ENCODE peak calls at places on chromosome 22, in nine cellular contexts. One of them, this sample, is unnamed.

GRCh38 chr22:22721681-22722309 is 77.4 kb downstream of the GGTLC2 start:
- DNase-seq in coronary artery: no peak
- DNase-seq in CD8-positive, alpha-beta T cell: peak
- DNase-seq in cardiac muscle cell: peak
- DNase-seq in spleen: no peak
- DNase-seq in GM12878: peak
- DNase-seq in mucosa of descending colon: no peak
- DNase-seq in OCI-LY7: no peak
- DNase-seq in Peyer's patch: no peak
- DNase-seq in this sample: peak

GRCh38 chr22:49396817-49397216 is 430.9 kb downstream of the BRD1 start:
- DNase-seq in coronary artery: no peak
- DNase-seq in mucosa of descending colon: no peak
- DNase-seq in spleen: no peak
- DNase-seq in GM12878: no peak
- DNase-seq in OCI-LY7: no peak
- DNase-seq in cardiac muscle cell: no peak
- DNase-seq in CD8-positive, alpha-beta T cell: no peak
- DNase-seq in Peyer's patch: no peak
- DNase-seq in this sample: no peak

GRCh38 chr22:36486619-36487384 is 5.4 kb upstream of the TXN2 start:
- DNase-seq in coronary artery: no peak
- DNase-seq in CD8-positive, alpha-beta T cell: peak
- DNase-seq in spleen: no peak
- DNase-seq in Peyer's patch: peak
- DNase-seq in cardiac muscle cell: peak
- DNase-seq in OCI-LY7: peak
- DNase-seq in GM12878: no peak
- DNase-seq in mucosa of descending colon: peak
- DNase-seq in this sample: no peak

GRCh38 chr22:27407369-27407985 is 394.1 kb downstream of the MN1 start:
- DNase-seq in cardiac muscle cell: no peak
- DNase-seq in spleen: no peak
- DNase-seq in Peyer's patch: no peak
- DNase-seq in coronary artery: no peak
- DNase-seq in CD8-positive, alpha-beta T cell: no peak
- DNase-seq in GM12878: no peak
- DNase-seq in OCI-LY7: no peak
- DNase-seq in mucosa of descending colon: no peak
- DNase-seq in this sample: no peak

GRCh38 chr22:20577045-20577444 is 69.6 kb downstream of the MED15 start:
- DNase-seq in coronary artery: no peak
- DNase-seq in Peyer's patch: no peak
- DNase-seq in OCI-LY7: no peak
- DNase-seq in spleen: peak
- DNase-seq in mucosa of descending colon: no peak
- DNase-seq in CD8-positive, alpha-beta T cell: peak
- DNase-seq in GM12878: no peak
- DNase-seq in cardiac muscle cell: no peak
- DNase-seq in this sample: no peak

GRCh38 chr22:38180841-38181452 is 683 bp downstream of the PLA2G6 start:
- DNase-seq in CD8-positive, alpha-beta T cell: no peak
- DNase-seq in coronary artery: no peak
- DNase-seq in Peyer's patch: peak
- DNase-seq in spleen: peak
- DNase-seq in OCI-LY7: peak
- DNase-seq in GM12878: no peak
- DNase-seq in mucosa of descending colon: peak
- DNase-seq in cardiac muscle cell: no peak
- DNase-seq in this sample: no peak

GRCh38 chr22:50595189-50595588 is 5.4 kb upstream of the MAPK8IP2 start:
- DNase-seq in GM12878: no peak
- DNase-seq in CD8-positive, alpha-beta T cell: no peak
- DNase-seq in mucosa of descending colon: no peak
- DNase-seq in coronary artery: no peak
- DNase-seq in OCI-LY7: no peak
- DNase-seq in cardiac muscle cell: no peak
- DNase-seq in spleen: no peak
- DNase-seq in Peyer's patch: no peak
- DNase-seq in this sample: no peak

GRCh38 chr22:31083923-31084810 is 3.0 kb downstream of the SMTN start:
- DNase-seq in cardiac muscle cell: no peak
- DNase-seq in GM12878: no peak
- DNase-seq in mucosa of descending colon: no peak
- DNase-seq in CD8-positive, alpha-beta T cell: no peak
- DNase-seq in OCI-LY7: peak
- DNase-seq in Peyer's patch: no peak
- DNase-seq in coronary artery: peak
- DNase-seq in spleen: peak
- DNase-seq in this sample: no peak

GRCh38 chr22:49609207-49609876 is 218.3 kb downstream of the BRD1 start:
- DNase-seq in CD8-positive, alpha-beta T cell: no peak
- DNase-seq in coronary artery: no peak
- DNase-seq in GM12878: no peak
- DNase-seq in Peyer's patch: no peak
- DNase-seq in cardiac muscle cell: no peak
- DNase-seq in spleen: peak
- DNase-seq in OCI-LY7: no peak
- DNase-seq in mucosa of descending colon: no peak
- DNase-seq in this sample: no peak

GRCh38 chr22:20724676-20725454 is 49.0 kb upstream of the SERPIND1 start:
- DNase-seq in Peyer's patch: no peak
- DNase-seq in mucosa of descending colon: no peak
- DNase-seq in GM12878: no peak
- DNase-seq in CD8-positive, alpha-beta T cell: no peak
- DNase-seq in spleen: peak
- DNase-seq in coronary artery: no peak
- DNase-seq in cardiac muscle cell: no peak
- DNase-seq in OCI-LY7: no peak
- DNase-seq in this sample: no peak

GRCh38 chr22:49550766-49551362 is 276.8 kb downstream of the BRD1 start:
- DNase-seq in spleen: peak
- DNase-seq in GM12878: no peak
- DNase-seq in mucosa of descending colon: no peak
- DNase-seq in CD8-positive, alpha-beta T cell: no peak
- DNase-seq in coronary artery: no peak
- DNase-seq in Peyer's patch: no peak
- DNase-seq in OCI-LY7: no peak
- DNase-seq in cardiac muscle cell: no peak
- DNase-seq in this sample: no peak

GRCh38 chr22:49765951-49766350 is 61.7 kb downstream of the BRD1 start:
- DNase-seq in mucosa of descending colon: no peak
- DNase-seq in spleen: peak
- DNase-seq in coronary artery: peak
- DNase-seq in CD8-positive, alpha-beta T cell: no peak
- DNase-seq in OCI-LY7: no peak
- DNase-seq in Peyer's patch: peak
- DNase-seq in GM12878: no peak
- DNase-seq in cardiac muscle cell: no peak
- DNase-seq in this sample: no peak

GRCh38 chr22:36367479-36367878 is 20.3 kb downstream of the MYH9 start:
- DNase-seq in coronary artery: no peak
- DNase-seq in GM12878: no peak
- DNase-seq in OCI-LY7: no peak
- DNase-seq in Peyer's patch: no peak
- DNase-seq in cardiac muscle cell: no peak
- DNase-seq in mucosa of descending colon: no peak
- DNase-seq in CD8-positive, alpha-beta T cell: no peak
- DNase-seq in spleen: no peak
- DNase-seq in this sample: no peak

GRCh38 chr22:35140879-35141745 is 75.2 kb downstream of the ISX start:
- DNase-seq in CD8-positive, alpha-beta T cell: no peak
- DNase-seq in Peyer's patch: peak
- DNase-seq in OCI-LY7: no peak
- DNase-seq in GM12878: no peak
- DNase-seq in coronary artery: no peak
- DNase-seq in spleen: peak
- DNase-seq in mucosa of descending colon: peak
- DNase-seq in cardiac muscle cell: no peak
- DNase-seq in this sample: no peak

GRCh38 chr22:42262964-42263363 is 7.5 kb downstream of the TCF20 start:
- DNase-seq in Peyer's patch: no peak
- DNase-seq in mucosa of descending colon: no peak
- DNase-seq in spleen: no peak
- DNase-seq in coronary artery: no peak
- DNase-seq in cardiac muscle cell: peak
- DNase-seq in OCI-LY7: peak
- DNase-seq in CD8-positive, alpha-beta T cell: no peak
- DNase-seq in GM12878: peak
- DNase-seq in this sample: no peak

GRCh38 chr22:50115693-50116092 is 25.9 kb downstream of the MOV10L1 start:
- DNase-seq in mucosa of descending colon: no peak
- DNase-seq in OCI-LY7: no peak
- DNase-seq in CD8-positive, alpha-beta T cell: no peak
- DNase-seq in Peyer's patch: no peak
- DNase-seq in coronary artery: no peak
- DNase-seq in cardiac muscle cell: peak
- DNase-seq in GM12878: no peak
- DNase-seq in spleen: no peak
- DNase-seq in this sample: no peak

GRCh38 chr22:28742562-28742962 is 723 bp downstream of the HSCB start:
- DNase-seq in coronary artery: no peak
- DNase-seq in Peyer's patch: no peak
- DNase-seq in mucosa of descending colon: no peak
- DNase-seq in spleen: no peak
- DNase-seq in OCI-LY7: no peak
- DNase-seq in cardiac muscle cell: no peak
- DNase-seq in CD8-positive, alpha-beta T cell: no peak
- DNase-seq in GM12878: no peak
- DNase-seq in this sample: no peak

GRCh38 chr22:19480173-19480568 is 451 bp downstream of the CDC45 start:
- DNase-seq in CD8-positive, alpha-beta T cell: no peak
- DNase-seq in spleen: no peak
- DNase-seq in OCI-LY7: peak
- DNase-seq in GM12878: no peak
- DNase-seq in Peyer's patch: no peak
- DNase-seq in cardiac muscle cell: no peak
- DNase-seq in mucosa of descending colon: no peak
- DNase-seq in coronary artery: no peak
- DNase-seq in this sample: no peak
- H3K4me3 ChIP-seq in CD8-positive, alpha-beta T cell: peak
- H3K4me3 ChIP-seq in spleen: peak
- H3K4me3 ChIP-seq in OCI-LY7: peak
- H3K4me3 ChIP-seq in GM12878: peak
- H3K4me3 ChIP-seq in Peyer's patch: peak
- H3K4me3 ChIP-seq in cardiac muscle cell: peak
- H3K4me3 ChIP-seq in mucosa of descending colon: peak
- H3K4me3 ChIP-seq in coronary artery: peak
- H3K4me3 ChIP-seq in this sample: peak

DNA sequence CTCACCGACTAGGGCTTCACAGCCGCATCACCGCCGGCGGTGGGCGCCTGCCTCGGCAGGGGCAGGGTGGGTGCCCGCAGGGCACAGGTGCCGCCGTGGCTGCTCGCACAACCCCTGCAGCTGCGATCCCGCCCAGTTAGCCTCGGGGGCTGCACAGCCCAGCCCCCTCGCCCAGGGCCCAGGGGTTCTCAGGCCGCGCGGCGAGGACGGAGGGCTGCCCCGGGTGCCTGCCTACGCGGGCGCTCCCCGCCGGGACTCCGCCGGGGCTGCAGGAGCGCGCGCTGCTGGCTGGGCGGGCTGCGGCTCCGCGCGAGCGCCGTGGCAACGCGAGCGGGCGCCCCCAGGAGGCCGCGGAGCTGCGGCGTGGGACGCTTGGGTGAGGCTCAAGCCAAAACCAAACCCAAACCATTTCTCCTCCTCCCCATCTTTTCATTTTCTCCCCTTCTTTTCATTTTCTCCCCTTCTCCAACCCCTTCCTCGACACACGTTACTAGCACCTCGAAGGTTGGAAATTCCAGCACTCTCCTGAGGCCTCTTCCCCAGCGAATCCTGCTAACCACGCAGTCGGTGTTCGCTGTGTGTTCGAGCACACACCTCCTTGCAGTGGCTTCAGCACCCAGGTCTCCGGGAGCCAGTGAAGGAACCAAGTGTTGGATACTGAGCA is at the start of gene MICAL3:
- DNase-seq in OCI-LY7: peak
- DNase-seq in spleen: peak
- DNase-seq in CD8-positive, alpha-beta T cell: peak
- DNase-seq in coronary artery: no peak
- DNase-seq in GM12878: no peak
- DNase-seq in Peyer's patch: peak
- DNase-seq in mucosa of descending colon: peak
- DNase-seq in cardiac muscle cell: peak
- DNase-seq in this sample: no peak
- TF ChIP-seq CTCF in OCI-LY7: peak
- TF ChIP-seq CTCF in spleen: peak
- TF ChIP-seq CTCF in CD8-positive, alpha-beta T cell: peak
- TF ChIP-seq CTCF in coronary artery: peak
- TF ChIP-seq CTCF in GM12878: peak
- TF ChIP-seq CTCF in Peyer's patch: peak
- TF ChIP-seq CTCF in mucosa of descending colon: peak
- TF ChIP-seq CTCF in cardiac muscle cell: peak
- TF ChIP-seq CTCF in this sample: peak

DNA sequence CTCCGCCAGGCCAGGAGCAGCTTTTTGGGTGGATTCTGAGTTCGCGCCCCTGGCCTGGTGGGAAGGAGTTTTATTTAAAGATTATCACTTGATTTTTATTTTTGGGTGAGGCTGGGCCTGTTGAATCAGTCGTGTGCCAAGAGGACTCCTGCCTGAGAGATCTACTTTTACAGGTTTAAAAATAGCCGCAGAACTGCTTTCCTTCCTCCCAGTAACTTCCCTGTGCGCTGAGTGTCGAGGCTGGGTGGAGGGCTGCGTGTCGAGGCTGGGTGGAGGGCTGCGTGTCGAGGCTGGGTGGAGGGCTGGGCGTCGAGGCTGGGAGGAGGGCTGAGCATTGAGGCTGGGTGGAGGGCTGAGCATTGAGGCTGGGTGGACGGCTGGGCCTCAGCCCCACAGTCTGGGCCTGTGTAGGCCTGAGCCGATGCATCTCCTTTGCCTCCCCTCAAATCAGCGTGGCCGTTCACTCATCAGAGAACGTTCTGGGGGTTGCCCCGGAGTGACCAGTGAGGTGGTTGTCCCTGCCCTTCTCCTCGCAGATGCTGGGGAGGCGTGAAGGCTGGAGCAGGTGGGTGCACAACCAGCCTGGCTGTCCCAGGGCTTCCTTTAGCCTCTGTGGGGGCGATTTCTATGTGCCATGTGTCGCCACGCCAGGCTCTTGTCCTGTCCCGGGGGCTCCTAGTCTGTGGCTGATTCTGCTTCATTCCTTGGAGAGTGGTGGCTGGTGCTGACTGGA is 30.1 kb downstream of the GRAMD4 start:
- DNase-seq in spleen: no peak
- DNase-seq in OCI-LY7: no peak
- DNase-seq in mucosa of descending colon: no peak
- DNase-seq in coronary artery: no peak
- DNase-seq in CD8-positive, alpha-beta T cell: no peak
- DNase-seq in GM12878: no peak
- DNase-seq in cardiac muscle cell: no peak
- DNase-seq in Peyer's patch: no peak
- DNase-seq in this sample: no peak
- H3K4me3 ChIP-seq in spleen: no peak
- H3K4me3 ChIP-seq in OCI-LY7: no peak
- H3K4me3 ChIP-seq in mucosa of descending colon: no peak
- H3K4me3 ChIP-seq in coronary artery: no peak
- H3K4me3 ChIP-seq in CD8-positive, alpha-beta T cell: no peak
- H3K4me3 ChIP-seq in GM12878: no peak
- H3K4me3 ChIP-seq in cardiac muscle cell: no peak
- H3K4me3 ChIP-seq in Peyer's patch: no peak
- H3K4me3 ChIP-seq in this sample: no peak

GRCh38 chr22:12601870-12602779 is 2925.9 kb upstream of the OR11H1 start:
- DNase-seq in Peyer's patch: peak
- DNase-seq in mucosa of descending colon: peak
- DNase-seq in coronary artery: no peak
- DNase-seq in cardiac muscle cell: no peak
- DNase-seq in OCI-LY7: no peak
- DNase-seq in CD8-positive, alpha-beta T cell: no peak
- DNase-seq in GM12878: no peak
- DNase-seq in spleen: peak
- DNase-seq in this sample: no peak
- TF ChIP-seq CTCF in Peyer's patch: no peak
- TF ChIP-seq CTCF in mucosa of descending colon: no peak
- TF ChIP-seq CTCF in coronary artery: no peak
- TF ChIP-seq CTCF in cardiac muscle cell: no peak
- TF ChIP-seq CTCF in OCI-LY7: no peak
- TF ChIP-seq CTCF in CD8-positive, alpha-beta T cell: no peak
- TF ChIP-seq CTCF in GM12878: no peak
- TF ChIP-seq CTCF in spleen: no peak
- TF ChIP-seq CTCF in this sample: no peak